ENCODE peak calls at places on chromosomes 16 and 17, in ten cellular contexts. One of them, this sample, is unnamed.

GRCh38 chr17:37824534-37825485 is 80.0 kb upstream of the HNF1B start:
- ATAC-seq in stimulated activated naive B cell treated with anti-CD40 and anti-IgM and Interleukin-4, amounts not matched to agents 10 μg/mL and 1 μg/mL and 100 μg/mL, for 72 hours: no peak
- ATAC-seq in activated CD8-positive, alpha-beta T cell treated with anti-CD3 and anti-CD28 coated beads for 36 hours: no peak
- ATAC-seq in left lung: peak
- ATAC-seq in right cardiac atrium: no peak
- ATAC-seq in activated T-cell treated with anti-CD3 and anti-CD28 coated beads, Interleukin-2, amount 50 U/mL, for 4 hours: no peak
- ATAC-seq in IMR-90: peak
- ATAC-seq in Right ventricle myocardium inferior: no peak
- ATAC-seq in RWPE2: peak
- ATAC-seq in left colon: no peak
- ATAC-seq in this sample: peak

GRCh38 chr16:8596581-8596980 is 6.3 kb upstream of the TMEM114 start:
- ATAC-seq in stimulated activated naive B cell treated with anti-CD40 and anti-IgM and Interleukin-4, amounts not matched to agents 10 μg/mL and 1 μg/mL and 100 μg/mL, for 72 hours: no peak
- ATAC-seq in activated CD8-positive, alpha-beta T cell treated with anti-CD3 and anti-CD28 coated beads for 36 hours: no peak
- ATAC-seq in left lung: no peak
- ATAC-seq in right cardiac atrium: no peak
- ATAC-seq in activated T-cell treated with anti-CD3 and anti-CD28 coated beads, Interleukin-2, amount 50 U/mL, for 4 hours: no peak
- ATAC-seq in IMR-90: no peak
- ATAC-seq in Right ventricle myocardium inferior: no peak
- ATAC-seq in RWPE2: no peak
- ATAC-seq in left colon: no peak
- ATAC-seq in this sample: no peak

GRCh38 chr16:50252082-50252611 is 14.2 kb upstream of the ADCY7 start:
- ATAC-seq in stimulated activated naive B cell treated with anti-CD40 and anti-IgM and Interleukin-4, amounts not matched to agents 10 μg/mL and 1 μg/mL and 100 μg/mL, for 72 hours: no peak
- ATAC-seq in activated CD8-positive, alpha-beta T cell treated with anti-CD3 and anti-CD28 coated beads for 36 hours: no peak
- ATAC-seq in left lung: no peak
- ATAC-seq in right cardiac atrium: no peak
- ATAC-seq in activated T-cell treated with anti-CD3 and anti-CD28 coated beads, Interleukin-2, amount 50 U/mL, for 4 hours: no peak
- ATAC-seq in IMR-90: no peak
- ATAC-seq in Right ventricle myocardium inferior: peak
- ATAC-seq in RWPE2: no peak
- ATAC-seq in left colon: no peak
- ATAC-seq in this sample: no peak

GRCh38 chr17:21772321-21772720 is 80.0 kb downstream of the KCNJ18 start:
- ATAC-seq in stimulated activated naive B cell treated with anti-CD40 and anti-IgM and Interleukin-4, amounts not matched to agents 10 μg/mL and 1 μg/mL and 100 μg/mL, for 72 hours: no peak
- ATAC-seq in activated CD8-positive, alpha-beta T cell treated with anti-CD3 and anti-CD28 coated beads for 36 hours: no peak
- ATAC-seq in left lung: no peak
- ATAC-seq in right cardiac atrium: no peak
- ATAC-seq in activated T-cell treated with anti-CD3 and anti-CD28 coated beads, Interleukin-2, amount 50 U/mL, for 4 hours: no peak
- ATAC-seq in IMR-90: no peak
- ATAC-seq in Right ventricle myocardium inferior: no peak
- ATAC-seq in RWPE2: no peak
- ATAC-seq in left colon: no peak
- ATAC-seq in this sample: no peak

GRCh38 chr17:39208136-39208535 is 8.1 kb downstream of the RPL19 start:
- ATAC-seq in stimulated activated naive B cell treated with anti-CD40 and anti-IgM and Interleukin-4, amounts not matched to agents 10 μg/mL and 1 μg/mL and 100 μg/mL, for 72 hours: peak
- ATAC-seq in activated CD8-positive, alpha-beta T cell treated with anti-CD3 and anti-CD28 coated beads for 36 hours: peak
- ATAC-seq in left lung: peak
- ATAC-seq in right cardiac atrium: no peak
- ATAC-seq in activated T-cell treated with anti-CD3 and anti-CD28 coated beads, Interleukin-2, amount 50 U/mL, for 4 hours: peak
- ATAC-seq in IMR-90: no peak
- ATAC-seq in Right ventricle myocardium inferior: no peak
- ATAC-seq in RWPE2: no peak
- ATAC-seq in left colon: peak
- ATAC-seq in this sample: peak

GRCh38 chr17:18920911-18921441 is 31.0 kb upstream of the SLC5A10 start:
- ATAC-seq in stimulated activated naive B cell treated with anti-CD40 and anti-IgM and Interleukin-4, amounts not matched to agents 10 μg/mL and 1 μg/mL and 100 μg/mL, for 72 hours: no peak
- ATAC-seq in activated CD8-positive, alpha-beta T cell treated with anti-CD3 and anti-CD28 coated beads for 36 hours: peak
- ATAC-seq in left lung: peak
- ATAC-seq in right cardiac atrium: no peak
- ATAC-seq in activated T-cell treated with anti-CD3 and anti-CD28 coated beads, Interleukin-2, amount 50 U/mL, for 4 hours: peak
- ATAC-seq in IMR-90: peak
- ATAC-seq in Right ventricle myocardium inferior: no peak
- ATAC-seq in RWPE2: peak
- ATAC-seq in left colon: peak
- ATAC-seq in this sample: no peak

GRCh38 chr17:71247455-71248015 is 873.3 kb upstream of the SOX9 start:
- ATAC-seq in stimulated activated naive B cell treated with anti-CD40 and anti-IgM and Interleukin-4, amounts not matched to agents 10 μg/mL and 1 μg/mL and 100 μg/mL, for 72 hours: no peak
- ATAC-seq in activated CD8-positive, alpha-beta T cell treated with anti-CD3 and anti-CD28 coated beads for 36 hours: no peak
- ATAC-seq in left lung: no peak
- ATAC-seq in right cardiac atrium: peak
- ATAC-seq in activated T-cell treated with anti-CD3 and anti-CD28 coated beads, Interleukin-2, amount 50 U/mL, for 4 hours: no peak
- ATAC-seq in IMR-90: no peak
- ATAC-seq in Right ventricle myocardium inferior: no peak
- ATAC-seq in RWPE2: no peak
- ATAC-seq in left colon: no peak
- ATAC-seq in this sample: peak

GRCh38 chr17:75116681-75117080 is 6.9 kb downstream of the ARMC7 start:
- ATAC-seq in stimulated activated naive B cell treated with anti-CD40 and anti-IgM and Interleukin-4, amounts not matched to agents 10 μg/mL and 1 μg/mL and 100 μg/mL, for 72 hours: no peak
- ATAC-seq in activated CD8-positive, alpha-beta T cell treated with anti-CD3 and anti-CD28 coated beads for 36 hours: no peak
- ATAC-seq in left lung: no peak
- ATAC-seq in right cardiac atrium: peak
- ATAC-seq in activated T-cell treated with anti-CD3 and anti-CD28 coated beads, Interleukin-2, amount 50 U/mL, for 4 hours: no peak
- ATAC-seq in IMR-90: no peak
- ATAC-seq in Right ventricle myocardium inferior: no peak
- ATAC-seq in RWPE2: no peak
- ATAC-seq in left colon: no peak
- ATAC-seq in this sample: no peak

GRCh38 chr17:73826872-73827228 is 182.6 kb upstream of the SDK2 start:
- ATAC-seq in stimulated activated naive B cell treated with anti-CD40 and anti-IgM and Interleukin-4, amounts not matched to agents 10 μg/mL and 1 μg/mL and 100 μg/mL, for 72 hours: no peak
- ATAC-seq in activated CD8-positive, alpha-beta T cell treated with anti-CD3 and anti-CD28 coated beads for 36 hours: no peak
- ATAC-seq in left lung: no peak
- ATAC-seq in right cardiac atrium: no peak
- ATAC-seq in activated T-cell treated with anti-CD3 and anti-CD28 coated beads, Interleukin-2, amount 50 U/mL, for 4 hours: no peak
- ATAC-seq in IMR-90: no peak
- ATAC-seq in Right ventricle myocardium inferior: no peak
- ATAC-seq in RWPE2: no peak
- ATAC-seq in left colon: no peak
- ATAC-seq in this sample: no peak

GRCh38 chr17:64315032-64315490 is 52.0 kb upstream of the TEX2 start:
- ATAC-seq in stimulated activated naive B cell treated with anti-CD40 and anti-IgM and Interleukin-4, amounts not matched to agents 10 μg/mL and 1 μg/mL and 100 μg/mL, for 72 hours: no peak
- ATAC-seq in activated CD8-positive, alpha-beta T cell treated with anti-CD3 and anti-CD28 coated beads for 36 hours: no peak
- ATAC-seq in left lung: peak
- ATAC-seq in right cardiac atrium: peak
- ATAC-seq in activated T-cell treated with anti-CD3 and anti-CD28 coated beads, Interleukin-2, amount 50 U/mL, for 4 hours: no peak
- ATAC-seq in IMR-90: no peak
- ATAC-seq in Right ventricle myocardium inferior: peak
- ATAC-seq in RWPE2: no peak
- ATAC-seq in left colon: no peak
- ATAC-seq in this sample: peak

GRCh38 chr17:17227608-17228520 is 9.1 kb downstream of the FLCN start:
- ATAC-seq in stimulated activated naive B cell treated with anti-CD40 and anti-IgM and Interleukin-4, amounts not matched to agents 10 μg/mL and 1 μg/mL and 100 μg/mL, for 72 hours: no peak
- ATAC-seq in activated CD8-positive, alpha-beta T cell treated with anti-CD3 and anti-CD28 coated beads for 36 hours: no peak
- ATAC-seq in left lung: no peak
- ATAC-seq in right cardiac atrium: peak
- ATAC-seq in activated T-cell treated with anti-CD3 and anti-CD28 coated beads, Interleukin-2, amount 50 U/mL, for 4 hours: no peak
- ATAC-seq in IMR-90: no peak
- ATAC-seq in Right ventricle myocardium inferior: peak
- ATAC-seq in RWPE2: no peak
- ATAC-seq in left colon: no peak
- ATAC-seq in this sample: no peak

GRCh38 chr16:15403392-15403995 is 7.9 kb downstream of the MPV17L start:
- ATAC-seq in stimulated activated naive B cell treated with anti-CD40 and anti-IgM and Interleukin-4, amounts not matched to agents 10 μg/mL and 1 μg/mL and 100 μg/mL, for 72 hours: no peak
- ATAC-seq in activated CD8-positive, alpha-beta T cell treated with anti-CD3 and anti-CD28 coated beads for 36 hours: no peak
- ATAC-seq in left lung: no peak
- ATAC-seq in right cardiac atrium: no peak
- ATAC-seq in activated T-cell treated with anti-CD3 and anti-CD28 coated beads, Interleukin-2, amount 50 U/mL, for 4 hours: no peak
- ATAC-seq in IMR-90: no peak
- ATAC-seq in Right ventricle myocardium inferior: no peak
- ATAC-seq in RWPE2: no peak
- ATAC-seq in left colon: no peak
- ATAC-seq in this sample: peak

GRCh38 chr17:29086628-29087332 is 43.8 kb downstream of the PIPOX start:
- ATAC-seq in stimulated activated naive B cell treated with anti-CD40 and anti-IgM and Interleukin-4, amounts not matched to agents 10 μg/mL and 1 μg/mL and 100 μg/mL, for 72 hours: no peak
- ATAC-seq in activated CD8-positive, alpha-beta T cell treated with anti-CD3 and anti-CD28 coated beads for 36 hours: no peak
- ATAC-seq in left lung: no peak
- ATAC-seq in right cardiac atrium: no peak
- ATAC-seq in activated T-cell treated with anti-CD3 and anti-CD28 coated beads, Interleukin-2, amount 50 U/mL, for 4 hours: no peak
- ATAC-seq in IMR-90: peak
- ATAC-seq in Right ventricle myocardium inferior: no peak
- ATAC-seq in RWPE2: no peak
- ATAC-seq in left colon: no peak
- ATAC-seq in this sample: no peak

GRCh38 chr17:52724578-52724977 is 566.1 kb upstream of the CA10 start:
- ATAC-seq in stimulated activated naive B cell treated with anti-CD40 and anti-IgM and Interleukin-4, amounts not matched to agents 10 μg/mL and 1 μg/mL and 100 μg/mL, for 72 hours: no peak
- ATAC-seq in activated CD8-positive, alpha-beta T cell treated with anti-CD3 and anti-CD28 coated beads for 36 hours: no peak
- ATAC-seq in left lung: no peak
- ATAC-seq in right cardiac atrium: no peak
- ATAC-seq in activated T-cell treated with anti-CD3 and anti-CD28 coated beads, Interleukin-2, amount 50 U/mL, for 4 hours: no peak
- ATAC-seq in IMR-90: no peak
- ATAC-seq in Right ventricle myocardium inferior: no peak
- ATAC-seq in RWPE2: no peak
- ATAC-seq in left colon: no peak
- ATAC-seq in this sample: no peak

GRCh38 chr17:78628547-78629435 is 51.6 kb upstream of the DNAH17 start:
- ATAC-seq in stimulated activated naive B cell treated with anti-CD40 and anti-IgM and Interleukin-4, amounts not matched to agents 10 μg/mL and 1 μg/mL and 100 μg/mL, for 72 hours: no peak
- ATAC-seq in activated CD8-positive, alpha-beta T cell treated with anti-CD3 and anti-CD28 coated beads for 36 hours: no peak
- ATAC-seq in left lung: no peak
- ATAC-seq in right cardiac atrium: peak
- ATAC-seq in activated T-cell treated with anti-CD3 and anti-CD28 coated beads, Interleukin-2, amount 50 U/mL, for 4 hours: no peak
- ATAC-seq in IMR-90: no peak
- ATAC-seq in Right ventricle myocardium inferior: no peak
- ATAC-seq in RWPE2: no peak
- ATAC-seq in left colon: no peak
- ATAC-seq in this sample: no peak

GRCh38 chr17:75060434-75061054 is 13.5 kb downstream of the KCTD2 start:
- ATAC-seq in stimulated activated naive B cell treated with anti-CD40 and anti-IgM and Interleukin-4, amounts not matched to agents 10 μg/mL and 1 μg/mL and 100 μg/mL, for 72 hours: no peak
- ATAC-seq in activated CD8-positive, alpha-beta T cell treated with anti-CD3 and anti-CD28 coated beads for 36 hours: no peak
- ATAC-seq in left lung: no peak
- ATAC-seq in right cardiac atrium: peak
- ATAC-seq in activated T-cell treated with anti-CD3 and anti-CD28 coated beads, Interleukin-2, amount 50 U/mL, for 4 hours: no peak
- ATAC-seq in IMR-90: no peak
- ATAC-seq in Right ventricle myocardium inferior: peak
- ATAC-seq in RWPE2: no peak
- ATAC-seq in left colon: no peak
- ATAC-seq in this sample: peak

GRCh38 chr16:66057056-66057455 is 309.4 kb upstream of the CDH5 start:
- ATAC-seq in stimulated activated naive B cell treated with anti-CD40 and anti-IgM and Interleukin-4, amounts not matched to agents 10 μg/mL and 1 μg/mL and 100 μg/mL, for 72 hours: no peak
- ATAC-seq in activated CD8-positive, alpha-beta T cell treated with anti-CD3 and anti-CD28 coated beads for 36 hours: no peak
- ATAC-seq in left lung: peak
- ATAC-seq in right cardiac atrium: no peak
- ATAC-seq in activated T-cell treated with anti-CD3 and anti-CD28 coated beads, Interleukin-2, amount 50 U/mL, for 4 hours: no peak
- ATAC-seq in IMR-90: no peak
- ATAC-seq in Right ventricle myocardium inferior: no peak
- ATAC-seq in RWPE2: no peak
- ATAC-seq in left colon: no peak
- ATAC-seq in this sample: no peak

GRCh38 chr17:75875940-75876189 is 2.5 kb downstream of the TRIM47 start:
- ATAC-seq in stimulated activated naive B cell treated with anti-CD40 and anti-IgM and Interleukin-4, amounts not matched to agents 10 μg/mL and 1 μg/mL and 100 μg/mL, for 72 hours: no peak
- ATAC-seq in activated CD8-positive, alpha-beta T cell treated with anti-CD3 and anti-CD28 coated beads for 36 hours: no peak
- ATAC-seq in left lung: peak
- ATAC-seq in right cardiac atrium: no peak
- ATAC-seq in activated T-cell treated with anti-CD3 and anti-CD28 coated beads, Interleukin-2, amount 50 U/mL, for 4 hours: no peak
- ATAC-seq in IMR-90: no peak
- ATAC-seq in Right ventricle myocardium inferior: no peak
- ATAC-seq in RWPE2: peak
- ATAC-seq in left colon: peak
- ATAC-seq in this sample: peak

GRCh38 chr16:11254913-11255736 is 879 bp downstream of the SOCS1 start:
- ATAC-seq in stimulated activated naive B cell treated with anti-CD40 and anti-IgM and Interleukin-4, amounts not matched to agents 10 μg/mL and 1 μg/mL and 100 μg/mL, for 72 hours: no peak
- ATAC-seq in activated CD8-positive, alpha-beta T cell treated with anti-CD3 and anti-CD28 coated beads for 36 hours: no peak
- ATAC-seq in left lung: no peak
- ATAC-seq in right cardiac atrium: no peak
- ATAC-seq in activated T-cell treated with anti-CD3 and anti-CD28 coated beads, Interleukin-2, amount 50 U/mL, for 4 hours: peak
- ATAC-seq in IMR-90: no peak
- ATAC-seq in Right ventricle myocardium inferior: no peak
- ATAC-seq in RWPE2: peak
- ATAC-seq in left colon: peak
- ATAC-seq in this sample: peak

GRCh38 chr17:48547839-48548686 is 3.2 kb upstream of the HOXB2 start:
- ATAC-seq in stimulated activated naive B cell treated with anti-CD40 and anti-IgM and Interleukin-4, amounts not matched to agents 10 μg/mL and 1 μg/mL and 100 μg/mL, for 72 hours: no peak
- ATAC-seq in activated CD8-positive, alpha-beta T cell treated with anti-CD3 and anti-CD28 coated beads for 36 hours: no peak
- ATAC-seq in left lung: no peak
- ATAC-seq in right cardiac atrium: no peak
- ATAC-seq in activated T-cell treated with anti-CD3 and anti-CD28 coated beads, Interleukin-2, amount 50 U/mL, for 4 hours: no peak
- ATAC-seq in IMR-90: no peak
- ATAC-seq in Right ventricle myocardium inferior: no peak
- ATAC-seq in RWPE2: no peak
- ATAC-seq in left colon: no peak
- ATAC-seq in this sample: no peak

GRCh38 chr17:21010705-21011596 is 31.9 kb downstream of the USP22 start:
- ATAC-seq in stimulated activated naive B cell treated with anti-CD40 and anti-IgM and Interleukin-4, amounts not matched to agents 10 μg/mL and 1 μg/mL and 100 μg/mL, for 72 hours: peak
- ATAC-seq in activated CD8-positive, alpha-beta T cell treated with anti-CD3 and anti-CD28 coated beads for 36 hours: no peak
- ATAC-seq in left lung: no peak
- ATAC-seq in right cardiac atrium: no peak
- ATAC-seq in activated T-cell treated with anti-CD3 and anti-CD28 coated beads, Interleukin-2, amount 50 U/mL, for 4 hours: no peak
- ATAC-seq in IMR-90: no peak
- ATAC-seq in Right ventricle myocardium inferior: no peak
- ATAC-seq in RWPE2: no peak
- ATAC-seq in left colon: peak
- ATAC-seq in this sample: no peak

GRCh38 chr17:13597723-13598347 is 3.9 kb downstream of the HS3ST3A1 start:
- ATAC-seq in stimulated activated naive B cell treated with anti-CD40 and anti-IgM and Interleukin-4, amounts not matched to agents 10 μg/mL and 1 μg/mL and 100 μg/mL, for 72 hours: peak
- ATAC-seq in activated CD8-positive, alpha-beta T cell treated with anti-CD3 and anti-CD28 coated beads for 36 hours: no peak
- ATAC-seq in left lung: peak
- ATAC-seq in right cardiac atrium: no peak
- ATAC-seq in activated T-cell treated with anti-CD3 and anti-CD28 coated beads, Interleukin-2, amount 50 U/mL, for 4 hours: no peak
- ATAC-seq in IMR-90: no peak
- ATAC-seq in Right ventricle myocardium inferior: no peak
- ATAC-seq in RWPE2: no peak
- ATAC-seq in left colon: peak
- ATAC-seq in this sample: no peak

GRCh38 chr17:143785-144281 is 6.5 kb downstream of the SCGB1C2 start:
- ATAC-seq in stimulated activated naive B cell treated with anti-CD40 and anti-IgM and Interleukin-4, amounts not matched to agents 10 μg/mL and 1 μg/mL and 100 μg/mL, for 72 hours: peak
- ATAC-seq in activated CD8-positive, alpha-beta T cell treated with anti-CD3 and anti-CD28 coated beads for 36 hours: peak
- ATAC-seq in left lung: peak
- ATAC-seq in right cardiac atrium: peak
- ATAC-seq in activated T-cell treated with anti-CD3 and anti-CD28 coated beads, Interleukin-2, amount 50 U/mL, for 4 hours: peak
- ATAC-seq in IMR-90: peak
- ATAC-seq in Right ventricle myocardium inferior: peak
- ATAC-seq in RWPE2: peak
- ATAC-seq in left colon: peak
- ATAC-seq in this sample: peak

GRCh38 chr17:71188811-71189492 is 931.9 kb upstream of the SOX9 start:
- ATAC-seq in stimulated activated naive B cell treated with anti-CD40 and anti-IgM and Interleukin-4, amounts not matched to agents 10 μg/mL and 1 μg/mL and 100 μg/mL, for 72 hours: no peak
- ATAC-seq in activated CD8-positive, alpha-beta T cell treated with anti-CD3 and anti-CD28 coated beads for 36 hours: no peak
- ATAC-seq in left lung: peak
- ATAC-seq in right cardiac atrium: no peak
- ATAC-seq in activated T-cell treated with anti-CD3 and anti-CD28 coated beads, Interleukin-2, amount 50 U/mL, for 4 hours: no peak
- ATAC-seq in IMR-90: peak
- ATAC-seq in Right ventricle myocardium inferior: no peak
- ATAC-seq in RWPE2: peak
- ATAC-seq in left colon: no peak
- ATAC-seq in this sample: peak

GRCh38 chr16:50538411-50539052 is 9.7 kb upstream of the NKD1 start:
- ATAC-seq in stimulated activated naive B cell treated with anti-CD40 and anti-IgM and Interleukin-4, amounts not matched to agents 10 μg/mL and 1 μg/mL and 100 μg/mL, for 72 hours: no peak
- ATAC-seq in activated CD8-positive, alpha-beta T cell treated with anti-CD3 and anti-CD28 coated beads for 36 hours: no peak
- ATAC-seq in left lung: no peak
- ATAC-seq in right cardiac atrium: no peak
- ATAC-seq in activated T-cell treated with anti-CD3 and anti-CD28 coated beads, Interleukin-2, amount 50 U/mL, for 4 hours: no peak
- ATAC-seq in IMR-90: no peak
- ATAC-seq in Right ventricle myocardium inferior: no peak
- ATAC-seq in RWPE2: peak
- ATAC-seq in left colon: no peak
- ATAC-seq in this sample: no peak

GRCh38 chr16:88099563-88099890 is 148.3 kb downstream of the BANP start:
- ATAC-seq in stimulated activated naive B cell treated with anti-CD40 and anti-IgM and Interleukin-4, amounts not matched to agents 10 μg/mL and 1 μg/mL and 100 μg/mL, for 72 hours: no peak
- ATAC-seq in activated CD8-positive, alpha-beta T cell treated with anti-CD3 and anti-CD28 coated beads for 36 hours: no peak
- ATAC-seq in left lung: no peak
- ATAC-seq in right cardiac atrium: no peak
- ATAC-seq in activated T-cell treated with anti-CD3 and anti-CD28 coated beads, Interleukin-2, amount 50 U/mL, for 4 hours: no peak
- ATAC-seq in IMR-90: no peak
- ATAC-seq in Right ventricle myocardium inferior: no peak
- ATAC-seq in RWPE2: no peak
- ATAC-seq in left colon: no peak
- ATAC-seq in this sample: no peak

This sample was measured in esophagus mucosa.